ENCODE peak calls at places on chromosomes 5 and 9, in nine cellular contexts. W, J, O, P, T, L, A, Q and S are unnamed samples.

GRCh38 chr9:115964710-115965347 is 188.8 kb upstream of the PAPPA start:
- DNase-seq in T (peak), A (no peak), O (no peak), L (no peak), J (no peak), Q (no peak), W (no peak), P (no peak), S (no peak)

GRCh38 chr5:126492939-126493338 is 69.7 kb downstream of the GRAMD2B start:
- DNase-seq in O (no peak), L (no peak), J (no peak), T (peak), W (peak), P (no peak), A (no peak), Q (peak), S (no peak)

GRCh38 chr9:109117856-109118801 is 1.6 kb downstream of the TMEM245 start:
- DNase-seq in O (peak), J (no peak), P (peak), T (peak), A (no peak), W (peak), L (no peak), Q (peak), S (no peak)

GRCh38 chr9:32454280-32454679 is 69.8 kb downstream of the ACO1 start:
- DNase-seq in J (no peak), L (no peak), P (no peak), T (no peak), Q (no peak), A (no peak), O (no peak), W (no peak), S (no peak)

GRCh38 chr5:133150909-133151544 is 99.2 kb downstream of the HSPA4 start:
- DNase-seq in L (no peak), T (no peak), Q (no peak), W (no peak), J (no peak), A (no peak), O (no peak), P (no peak), S (no peak)

GRCh38 chr5:10295619-10296326 is 11.9 kb downstream of the CMBL start:
- DNase-seq in Q (no peak), O (no peak), T (no peak), A (no peak), W (peak), L (no peak), P (no peak), J (no peak), S (no peak)

GRCh38 chr9:98146101-98146991 is 27.3 kb upstream of the TRIM14 start:
- DNase-seq in L (no peak), W (peak), Q (peak), O (no peak), A (no peak), P (no peak), J (peak), T (peak), S (peak)

GRCh38 chr5:125277494-125278154 is 531.2 kb upstream of the ZNF608 start:
- DNase-seq in P (peak), A (peak), Q (peak), L (no peak), T (peak), O (no peak), W (peak), J (no peak), S (no peak)

GRCh38 chr9:35269919-35270318 is 108.1 kb downstream of the UNC13B start:
- DNase-seq in A (no peak), O (no peak), W (no peak), L (no peak), T (no peak), Q (peak), P (no peak), J (no peak), S (no peak)

GRCh38 chr5:16992006-16992405 is 55.9 kb upstream of the MYO10 start:
- DNase-seq in J (no peak), W (peak), P (peak), O (no peak), T (peak), Q (peak), A (peak), L (no peak), S (no peak)

GRCh38 chr5:149435015-149435376 is 55.9 kb upstream of the IL17B start:
- DNase-seq in L (no peak), Q (no peak), J (no peak), W (no peak), O (no peak), T (no peak), P (no peak), A (no peak), S (no peak)

GRCh38 chr5:65809817-65810531 is 88.0 kb downstream of the NLN start:
- DNase-seq in J (no peak), W (peak), A (peak), L (peak), P (peak), Q (peak), O (no peak), T (peak), S (no peak)

GRCh38 chr9:129686736-129687135 is 21.3 kb downstream of the PRRX2 start:
- DNase-seq in W (no peak), A (no peak), T (no peak), L (no peak), Q (no peak), O (no peak), P (no peak), J (no peak), S (no peak)

GRCh38 chr5:35183243-35183955 is 46.9 kb downstream of the PRLR start:
- DNase-seq in L (no peak), W (peak), A (peak), J (peak), T (peak), P (peak), O (no peak), Q (peak), S (peak)

GRCh38 chr5:120012441-120012840 is 383.1 kb downstream of the FAM170A start:
- DNase-seq in A (no peak), Q (no peak), T (no peak), L (no peak), P (no peak), O (no peak), W (no peak), J (no peak), S (no peak)

GRCh38 chr9:114621975-114622609 is 11.0 kb downstream of the TMEM268 start:
- DNase-seq in P (peak), A (peak), L (no peak), W (peak), Q (peak), J (no peak), O (no peak), T (peak), S (no peak)

GRCh38 chr9:91758491-91758981 is 191.5 kb downstream of the ROR2 start:
- DNase-seq in P (peak), Q (peak), O (no peak), A (no peak), W (peak), L (no peak), J (no peak), T (peak), S (peak)

GRCh38 chr5:143606043-143606752 is 202.7 kb upstream of the NR3C1 start:
- DNase-seq in P (no peak), A (no peak), L (no peak), T (peak), W (peak), O (no peak), J (no peak), Q (no peak), S (peak)

GRCh38 chr5:108728566-108729305 is 19.0 kb upstream of the FER start:
- DNase-seq in W (no peak), L (no peak), A (no peak), O (peak), T (no peak), Q (no peak), P (no peak), J (peak), S (peak)

GRCh38 chr9:82912639-82913038 is 150.3 kb downstream of the RASEF start:
- DNase-seq in P (no peak), T (no peak), O (no peak), J (no peak), L (no peak), A (no peak), Q (no peak), W (peak), S (no peak)

GRCh38 chr5:124906339-124907097 is 160.1 kb upstream of the ZNF608 start:
- DNase-seq in L (peak), T (peak), A (peak), J (peak), Q (peak), P (peak), O (no peak), W (peak), S (no peak)

GRCh38 chr5:15383469-15383868 is 116.5 kb upstream of the FBXL7 start:
- DNase-seq in T (peak), W (peak), J (no peak), P (peak), Q (peak), O (no peak), L (no peak), A (no peak), S (no peak)

GRCh38 chr5:137206030-137206715 is 293.0 kb downstream of the SPOCK1 start:
- DNase-seq in Q (peak), W (no peak), J (no peak), O (no peak), P (no peak), A (peak), L (no peak), T (peak), S (no peak)

GRCh38 chr5:5524327-5524726 is 101.8 kb downstream of the ICE1 start:
- DNase-seq in L (no peak), Q (no peak), T (no peak), W (no peak), J (no peak), O (no peak), P (no peak), A (no peak), S (no peak)

GRCh38 chr9:87950765-87951488 is 23.4 kb downstream of the CDK20 start:
- DNase-seq in Q (peak), W (peak), T (peak), L (no peak), J (no peak), A (no peak), O (no peak), P (peak), S (peak)

GRCh38 chr5:180353226-180353962 is at the start of gene GFPT2:
- DNase-seq in J (peak), A (no peak), W (peak), T (peak), L (peak), O (peak), P (peak), Q (peak), S (peak)

GRCh38 chr5:175380701-175381100 is 63.3 kb downstream of the DRD1 start:
- DNase-seq in L (no peak), T (no peak), O (no peak), J (no peak), A (no peak), P (no peak), Q (no peak), W (no peak), S (no peak)

GRCh38 chr5:152532714-152533113 is 127.6 kb upstream of the NMUR2 start:
- DNase-seq in O (no peak), L (no peak), P (peak), Q (peak), J (no peak), W (peak), T (peak), A (peak), S (peak)

GRCh38 chr9:132090771-132091170 is 11.1 kb upstream of the MED27 start:
- DNase-seq in T (peak), Q (peak), W (peak), P (peak), L (no peak), J (no peak), A (no peak), O (no peak), S (no peak)

GRCh38 chr5:103703617-103704016 is 141.0 kb upstream of the NUDT12 start:
- DNase-seq in W (peak), A (no peak), Q (no peak), T (no peak), O (no peak), L (no peak), J (no peak), P (no peak), S (no peak)

GRCh38 chr9:124749811-124750210 is 21.3 kb downstream of the NR6A1 start:
- DNase-seq in W (no peak), O (no peak), P (no peak), Q (no peak), J (no peak), A (no peak), T (no peak), L (no peak), S (no peak)

DNA sequence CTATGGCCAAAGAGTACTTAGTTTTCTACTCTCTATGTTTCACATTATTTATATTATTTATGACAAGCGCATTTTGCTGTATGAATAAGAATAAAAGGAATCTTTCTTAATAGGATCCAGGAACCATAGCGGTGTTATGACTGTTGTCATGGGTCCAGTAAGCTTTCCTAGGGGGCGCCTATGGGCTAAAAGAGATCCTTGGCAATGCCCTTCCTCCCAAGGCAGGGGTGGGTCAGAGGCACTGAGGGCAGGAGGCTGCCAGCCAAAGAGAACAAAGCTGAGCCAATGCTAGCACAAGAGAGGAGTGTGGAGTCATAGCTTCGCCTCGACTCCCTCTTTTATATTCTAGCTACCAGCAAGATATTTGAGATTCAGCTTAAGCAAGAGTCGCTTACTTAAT is 98.4 kb upstream of the GNAQ start:
- DNase-seq in T (peak), A (no peak), J (no peak), W (peak), P (peak), O (no peak), Q (peak), L (no peak), S (no peak)
- TF ChIP-seq CTCF in T (peak), A (no peak), J (no peak), W (peak), P (peak), O (no peak), Q (peak), L (no peak), S (no peak)

GRCh38 chr9:38700695-38701094 is 19.2 kb downstream of the FAM240B start:
- DNase-seq in A (peak), Q (peak), P (peak), T (peak), O (no peak), L (no peak), W (peak), J (no peak), S (no peak)
- TF ChIP-seq CTCF in A (peak), Q (peak), P (peak), T (no peak), O (no peak), L (no peak), W (peak), J (no peak), S (no peak)

DNA sequence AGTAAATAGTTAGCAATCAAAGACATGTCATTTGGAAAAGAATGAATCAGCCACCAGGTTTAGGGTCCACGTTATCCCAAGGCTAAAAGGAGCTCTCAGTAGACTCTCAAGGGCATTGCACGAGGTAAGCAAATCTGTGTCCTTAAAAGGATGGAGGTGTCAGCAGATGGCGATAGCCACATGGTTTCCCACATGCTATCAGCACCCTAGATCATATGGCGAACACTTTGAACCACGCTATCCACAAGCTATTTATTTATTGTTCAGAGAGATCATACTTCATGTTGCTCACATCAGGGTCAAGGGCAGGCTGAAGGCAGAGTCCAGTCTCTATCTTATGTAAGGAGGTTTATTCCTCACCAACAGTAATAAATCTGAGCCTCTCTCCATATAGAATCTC is 43.7 kb downstream of the CDH6 start:
- DNase-seq in P (no peak), W (peak), A (no peak), Q (peak), J (no peak), L (no peak), O (no peak), T (peak), S (no peak)
- TF ChIP-seq CTCF in P (peak), W (peak), A (no peak), Q (no peak), J (no peak), L (no peak), O (no peak), T (peak), S (no peak)

DNA sequence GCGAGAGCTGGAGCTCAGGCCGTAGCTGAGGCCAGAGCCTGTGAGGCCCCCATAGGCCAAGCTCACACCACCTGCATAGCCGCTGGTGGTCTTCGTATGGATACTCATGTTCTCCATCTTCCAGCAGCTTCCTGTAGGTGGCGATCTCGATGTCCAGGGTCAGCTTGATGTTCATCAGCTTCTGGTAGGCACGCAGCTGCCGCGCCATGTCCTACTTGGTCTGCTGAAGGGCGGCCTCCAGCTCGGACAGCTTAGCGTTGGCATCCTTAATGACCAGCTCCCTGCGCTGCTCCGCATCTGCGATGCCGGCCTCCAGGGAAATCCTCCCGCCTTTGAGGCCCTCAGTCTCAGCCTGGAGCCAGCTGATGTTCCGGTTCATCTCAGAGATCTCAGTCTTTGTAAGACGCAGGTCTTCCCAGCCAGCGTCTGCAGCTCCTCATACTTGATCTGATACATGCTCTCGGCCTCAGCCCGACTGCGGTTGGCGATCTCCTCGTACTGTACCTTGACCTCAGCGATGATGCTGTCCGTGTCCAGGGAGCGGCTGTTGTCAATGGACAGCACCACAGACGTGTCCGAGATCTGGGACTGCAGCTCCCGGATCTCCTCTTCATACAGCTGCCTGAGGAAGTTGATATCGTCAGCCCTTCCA is 172.1 kb downstream of the PPP2R2B start:
- DNase-seq in L (no peak), J (no peak), O (no peak), P (no peak), W (no peak), A (no peak), T (no peak), Q (no peak), S (no peak)
- TF ChIP-seq CTCF in L (no peak), J (no peak), O (no peak), P (peak), W (peak), A (no peak), T (no peak), Q (no peak), S (no peak)

GRCh38 chr9:81689343-81690175 is at the start of gene TLE1:
- DNase-seq in W (peak), O (peak), A (peak), L (peak), T (peak), J (peak), Q (peak), P (peak), S (peak)
- TF ChIP-seq CTCF in W (no peak), O (no peak), A (no peak), L (no peak), T (no peak), J (no peak), Q (no peak), P (no peak), S (no peak)

DNA sequence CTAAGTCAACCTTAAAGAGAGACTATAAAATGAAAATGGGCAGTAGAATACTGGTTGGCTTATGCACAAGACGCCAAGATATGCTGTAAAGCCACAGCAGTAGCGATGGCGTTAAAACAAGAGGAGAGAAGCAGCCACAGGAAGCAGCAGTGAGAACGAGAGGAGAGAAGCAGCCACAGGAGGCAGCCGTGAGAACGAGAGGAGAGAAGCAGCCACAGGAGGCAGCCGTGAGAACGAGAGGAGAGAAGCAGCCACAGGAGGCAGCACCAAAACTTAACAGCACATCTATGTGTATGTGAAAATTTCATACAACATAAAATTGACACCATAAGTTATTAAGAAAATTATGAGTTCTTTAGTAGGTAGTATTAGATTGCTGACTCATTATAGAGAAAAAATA is 2318.6 kb upstream of the ACO1 start:
- DNase-seq in A (no peak), J (no peak), T (no peak), Q (no peak), P (no peak), O (no peak), L (no peak), W (peak), S (no peak)
- TF ChIP-seq CTCF in A (no peak), J (no peak), T (no peak), Q (no peak), P (no peak), O (no peak), L (no peak), W (peak), S (no peak)